ENCODE peak calls at places on chromosomes 11 and 22, in seven cellular contexts. E is HCT116, K is lower lobe of right lung, M is pancreas, A is neural progenitor cell, U is cardiac muscle cell, W is GM23248. Q is an unnamed sample.

GRCh38 chr11:110962907-110963306 is 250.7 kb upstream of the ARHGAP20 start:
- DNase-seq in W (no peak), M (no peak), A (no peak), K (no peak), E (no peak), U (no peak), Q (no peak)

GRCh38 chr11:125071831-125072209 is 8.7 kb downstream of the SLC37A2 start:
- DNase-seq in E (no peak), U (no peak), M (peak; percentile 28), A (no peak), K (no peak), W (no peak), Q (no peak)

GRCh38 chr11:291281-292210 is 2.6 kb downstream of the PGGHG start:
- DNase-seq in W (no peak), K (peak; percentile 41), A (no peak), E (no peak), M (peak; percentile 56), U (no peak), Q (no peak)

GRCh38 chr11:45896392-45897068 is 10.5 kb downstream of the FREY1 start:
- DNase-seq in E (no peak), M (no peak), K (no peak), A (peak; percentile 84), W (no peak), U (peak; percentile 81), Q (no peak)

GRCh38 chr11:95078526-95078925 is 11.1 kb upstream of the ENDOD1 start:
- DNase-seq in W (peak; percentile 36), A (no peak), E (no peak), U (no peak), M (no peak), K (no peak), Q (no peak)

GRCh38 chr11:45052361-45052760 is 94.1 kb upstream of the PRDM11 start:
- DNase-seq in A (no peak), K (no peak), M (no peak), E (no peak), U (no peak), W (peak; percentile 16), Q (no peak)

GRCh38 chr11:117870176-117870952 is 6.1 kb downstream of the FXYD6 start:
- DNase-seq in W (no peak), A (peak; percentile 37), M (no peak), E (no peak), U (peak; percentile 32), K (no peak), Q (no peak)

GRCh38 chr22:36734171-36735058 is 30.9 kb upstream of the CACNG2 start:
- DNase-seq in U (no peak), E (no peak), W (peak; percentile 89), M (no peak), K (no peak), A (no peak), Q (no peak)

GRCh38 chr11:33039274-33040126 is at the start of gene TCP11L1:
- DNase-seq in M (peak; percentile 93), U (peak; percentile 95), W (peak; percentile 92), E (peak; percentile 78), K (peak; percentile 85), A (peak; percentile 96), Q (peak; percentile 94)

GRCh38 chr11:84437129-84438123 is 1151.3 kb upstream of the CCDC90B start:
- DNase-seq in K (peak; percentile 50), W (peak; percentile 9), E (no peak), M (peak; percentile 75), A (peak; percentile 66), U (peak; percentile 53), Q (no peak)

GRCh38 chr22:46465348-46465725 is 72.1 kb downstream of the CELSR1 start:
- DNase-seq in W (no peak), E (no peak), M (no peak), A (no peak), U (peak; percentile 52), K (peak; percentile 66), Q (no peak)

GRCh38 chr11:75968021-75968685 is 153.1 kb downstream of the UVRAG start:
- DNase-seq in W (peak; percentile 19), E (no peak), A (no peak), U (no peak), M (no peak), K (no peak), Q (no peak)

GRCh38 chr11:38100836-38101235 is 1502.8 kb upstream of the RAG2 start:
- DNase-seq in W (no peak), K (no peak), U (no peak), E (no peak), A (no peak), M (no peak), Q (no peak)

GRCh38 chr11:116590844-116591575 is 181.8 kb downstream of the BUD13 start:
- DNase-seq in E (no peak), W (no peak), K (no peak), U (no peak), M (no peak), A (no peak), Q (no peak)
- H3K27me3 ChIP-seq in E (peaks cover 71% of the 10 kb centered on the region), W (peaks cover 14% of the 10 kb centered on the region), K (no peaks in the 10 kb centered on the region), U (peaks cover 15% of the 10 kb centered on the region), M (no peaks in the 10 kb centered on the region), A (peaks cover 4% of the 10 kb centered on the region), Q (peaks cover 16% of the 10 kb centered on the region)

DNA sequence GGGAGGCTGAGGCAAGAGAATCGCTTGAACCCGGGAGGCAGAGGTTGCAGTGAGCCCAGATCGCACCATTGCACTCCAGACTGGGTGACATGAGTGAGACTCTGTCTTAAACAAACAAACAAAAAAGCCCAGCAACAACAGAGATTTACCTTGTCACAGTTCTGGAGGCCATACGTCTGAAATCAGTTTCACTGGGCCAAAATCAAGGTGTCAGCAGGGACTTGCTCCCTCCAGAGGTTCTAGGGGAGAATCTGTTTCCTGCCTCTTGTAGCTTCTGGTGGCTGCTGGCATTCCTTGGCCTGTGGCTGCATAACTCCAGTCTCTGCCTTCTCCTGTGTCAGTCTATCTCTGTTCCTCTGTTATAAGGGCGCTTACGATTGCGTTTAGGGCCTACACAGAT is 1.5 kb downstream of the DDX10 start:
- DNase-seq in K (no peak), A (no peak), U (no peak), W (peak; percentile 11), M (no peak), E (no peak), Q (no peak)
- H3K4me3 ChIP-seq in K (no peak overlapping the region), A (peak overlapping the region; percentile 72), U (no peak overlapping the region), W (peak overlapping the region; percentile 87), M (no peak overlapping the region), E (no peak overlapping the region), Q (peak overlapping the region; percentile 67)

DNA sequence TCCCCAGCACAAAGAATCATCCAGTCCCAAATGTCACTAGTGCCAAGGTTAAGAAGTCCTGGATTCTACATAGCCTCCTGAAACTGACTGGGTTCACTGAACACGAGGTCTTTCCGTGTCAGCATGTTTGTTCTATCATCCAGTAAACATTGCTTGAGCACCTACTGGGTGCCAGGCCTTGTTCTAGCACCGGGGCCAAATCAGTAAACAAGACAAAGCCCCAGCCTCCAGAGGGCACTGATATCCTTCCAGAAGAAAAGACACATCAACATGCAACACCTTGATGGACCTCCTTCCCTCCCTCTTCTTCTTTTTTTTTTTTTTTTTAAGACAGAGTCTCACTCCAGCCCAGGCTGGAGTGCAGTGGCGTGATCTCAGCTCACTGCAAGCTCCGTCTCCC is 26.9 kb downstream of the TPST2 start:
- DNase-seq in A (no peak), U (no peak), W (no peak), K (no peak), M (no peak), E (no peak), Q (no peak)
- H3K4me1 ChIP-seq in A (peaks cover 35% of the 10 kb centered on the region), U (no peaks in the 10 kb centered on the region), W (peaks cover 5% of the 10 kb centered on the region), K (peaks cover 43% of the 10 kb centered on the region), M (peaks cover 14% of the 10 kb centered on the region), E (peaks cover 2% of the 10 kb centered on the region), Q (peaks cover 9% of the 10 kb centered on the region)

GRCh38 chr11:114165326-114166230 is 106.1 kb downstream of the ZBTB16 start:
- DNase-seq in M (no peak), A (no peak), K (no peak), W (no peak), U (no peak), E (no peak), Q (no peak)
- H3K27me3 ChIP-seq in M (no peaks in the 10 kb centered on the region), A (no peaks in the 10 kb centered on the region), K (no peaks in the 10 kb centered on the region), W (peaks cover 10% of the 10 kb centered on the region), U (no peaks in the 10 kb centered on the region), E (peaks cover 84% of the 10 kb centered on the region), Q (peaks cover 21% of the 10 kb centered on the region)

DNA sequence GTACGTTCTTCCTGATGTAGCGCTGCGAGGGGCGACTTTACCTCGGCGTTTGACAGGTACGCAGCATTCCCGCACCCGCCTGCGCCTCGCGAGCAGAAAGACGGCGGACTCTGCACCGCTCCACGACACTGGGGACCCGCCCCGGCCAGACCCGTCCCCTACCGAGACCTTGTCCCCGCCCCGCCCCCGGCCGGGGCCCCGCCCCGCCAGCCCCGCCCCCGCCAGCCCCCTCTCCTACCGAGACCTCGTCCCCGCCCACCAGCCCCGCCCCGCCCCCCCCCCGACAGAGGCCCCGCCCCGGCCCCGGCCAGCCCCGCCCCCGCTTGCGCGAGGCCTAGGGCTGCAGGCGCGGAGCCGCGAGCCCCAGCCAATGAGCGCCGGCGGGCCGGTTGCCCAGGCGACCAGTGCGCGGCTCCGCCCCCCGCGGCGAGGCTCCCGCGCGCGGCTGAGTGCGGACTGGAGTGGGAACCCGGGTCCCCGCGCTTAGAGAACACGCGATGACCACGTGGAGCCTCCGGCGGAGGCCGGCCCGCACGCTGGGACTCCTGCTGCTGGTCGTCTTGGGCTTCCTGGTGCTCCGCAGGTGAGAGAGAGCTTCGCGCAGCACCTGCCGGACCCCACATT is at the start of gene GLB1L2:
- DNase-seq in W (peak; percentile 47), E (peak; percentile 45), M (peak; percentile 94), K (peak; percentile 79), U (peak; percentile 87), A (peak; percentile 91), Q (peak; percentile 68)
- H3K4me3 ChIP-seq in W (no peak within 1 kb of the TSS), E (peak within 1 kb of the TSS; percentile 67), M (peak within 1 kb of the TSS; percentile 56), K (peak within 1 kb of the TSS; percentile 63), U (peak within 1 kb of the TSS; percentile 36), A (peak within 1 kb of the TSS; percentile 66), Q (peak within 1 kb of the TSS; percentile 70)

GRCh38 chr11:114077482-114078305 is 18.2 kb downstream of the ZBTB16 start:
- DNase-seq in E (no peak), M (peak; percentile 24), U (no peak), A (no peak), W (no peak), K (no peak), Q (no peak)
- H3K4me1 ChIP-seq in E (no peaks in the 10 kb centered on the region), M (peaks cover 58% of the 10 kb centered on the region), U (peaks cover 30% of the 10 kb centered on the region), A (peaks cover 70% of the 10 kb centered on the region), W (peaks cover 3% of the 10 kb centered on the region), K (peaks cover 100% of the 10 kb centered on the region), Q (no peaks in the 10 kb centered on the region)

GRCh38 chr22:19762315-19763140 is 1.9 kb downstream of the TBX1 start:
- DNase-seq in E (no peak), U (no peak), A (no peak), W (peak; percentile 48), M (no peak), K (no peak), Q (no peak)

GRCh38 chr22:19761500-19762314 is 1.1 kb downstream of the TBX1 start:
- DNase-seq in K (no peak), U (peak; percentile 51), E (no peak), W (peak; percentile 65), M (no peak), A (peak; percentile 61), Q (peak; percentile 60)

GRCh38 chr22:19764050-19764593 is 3.5 kb downstream of the TBX1 start:
- DNase-seq in W (no peak), K (no peak), M (no peak), A (peak; percentile 28), E (no peak), U (no peak), Q (no peak)

GRCh38 chr22:19764636-19765476 is 4.3 kb downstream of the TBX1 start:
- DNase-seq in M (no peak), E (no peak), K (no peak), W (no peak), A (peak; percentile 41), U (no peak), Q (no peak)

GRCh38 chr22:19763141-19764049 is 2.8 kb downstream of the TBX1 start:
- DNase-seq in E (no peak), K (no peak), A (no peak), U (no peak), W (no peak), M (no peak), Q (no peak)
- H3K27me3 ChIP-seq in E (no peaks in the 10 kb centered on the region), K (peaks cover 91% of the 10 kb centered on the region), A (peaks cover 99% of the 10 kb centered on the region), U (peaks cover 97% of the 10 kb centered on the region), W (no peaks in the 10 kb centered on the region), M (peaks cover 4% of the 10 kb centered on the region), Q (no peaks in the 10 kb centered on the region)

Q was measured in HAP-1.